ENCODE peak calls at places on chromosomes 11 and 22, in eight cellular contexts. H, Q, I, V, S, K, Y and F are unnamed samples.

GRCh38 chr22:30327864-30328345 is 1.2 kb upstream of the TBC1D10A start:
- DNase-seq in H (no peak), Q (no peak), I (peak; percentile 27), V (no peak), S (no peak), K (no peak), Y (no peak), F (no peak)

GRCh38 chr11:8813658-8814057 is 97.3 kb upstream of the AKIP1 start:
- DNase-seq in H (peak; percentile 81), Q (peak; percentile 89), I (peak; percentile 73), V (peak; percentile 80), S (peak; percentile 92), K (peak; percentile 29), Y (peak; percentile 86), F (peak; percentile 50)

GRCh38 chr11:30914143-30914762 is 328.1 kb upstream of the MPPED2 start:
- DNase-seq in H (peak; percentile 51), Q (peak; percentile 48), I (peak; percentile 15), V (peak; percentile 40), S (no peak), K (peak; percentile 16), Y (peak; percentile 21), F (peak; percentile 21)

GRCh38 chr22:22214819-22215329 is 29.7 kb upstream of the VPREB1 start:
- DNase-seq in H (no peak), Q (no peak), I (no peak), V (no peak), S (no peak), K (no peak), Y (no peak), F (no peak)

GRCh38 chr11:65708451-65708850 is 3.6 kb upstream of the KAT5 start:
- DNase-seq in H (no peak), Q (no peak), I (no peak), V (no peak), S (no peak), K (no peak), Y (peak; percentile 17), F (no peak)

GRCh38 chr11:130874955-130875531 is 41.2 kb downstream of the SNX19 start:
- DNase-seq in H (peak; percentile 46), Q (no peak), I (no peak), V (no peak), S (no peak), K (no peak), Y (no peak), F (no peak)

GRCh38 chr11:128776088-128776433 is 82.2 kb downstream of the FLI1 start:
- DNase-seq in H (no peak), Q (no peak), I (no peak), V (peak; percentile 38), S (no peak), K (no peak), Y (no peak), F (no peak)

GRCh38 chr11:6615882-6616585 is 3.2 kb downstream of the TPP1 start:
- DNase-seq in H (no peak), Q (peak; percentile 63), I (no peak), V (no peak), S (peak; percentile 48), K (no peak), Y (no peak), F (no peak)

GRCh38 chr22:49786976-49787843 is 40.5 kb downstream of the BRD1 start:
- DNase-seq in H (no peak), Q (no peak), I (no peak), V (no peak), S (no peak), K (no peak), Y (peak; percentile 70), F (no peak)

DNA sequence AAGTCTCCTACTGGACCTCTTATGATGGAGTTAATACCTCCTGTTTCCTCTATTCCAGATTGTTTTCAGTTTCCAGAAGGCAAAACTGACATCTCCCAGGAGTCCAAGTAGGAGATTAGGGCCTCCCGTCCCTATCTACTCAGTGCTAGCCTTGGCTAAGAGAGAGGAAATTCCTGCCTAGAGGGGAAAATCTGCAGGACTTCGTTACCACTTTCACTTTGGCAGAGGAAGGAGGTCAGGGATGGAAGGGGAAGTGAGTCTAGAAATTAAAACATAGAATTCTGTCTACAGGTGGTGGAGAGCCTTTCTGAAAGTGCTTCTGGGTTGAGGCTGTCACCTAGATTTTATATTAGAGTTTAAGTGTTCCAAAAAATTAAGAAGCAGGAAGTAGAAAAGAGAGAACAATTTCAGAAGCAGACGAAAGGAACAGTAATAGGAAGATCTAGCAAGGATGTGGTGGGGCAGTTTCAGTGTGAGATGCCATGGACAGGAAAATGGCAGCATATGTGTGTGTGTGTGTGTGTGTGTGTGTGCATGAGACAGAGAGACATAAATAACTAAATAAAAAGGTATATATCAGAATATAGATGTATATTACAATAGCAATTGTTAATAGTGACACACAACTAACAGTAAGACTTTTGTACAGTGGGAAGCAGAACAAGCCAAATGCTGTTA is 2.4 kb upstream of the TRIM68 start:
- DNase-seq in H (no peak), Q (peak; percentile 5), I (no peak), V (no peak), S (no peak), K (no peak), Y (no peak), F (no peak)
- H3K4me3 ChIP-seq in H (no peak overlapping the region), Q (peak overlapping the region; percentile 15), I (no peak overlapping the region), V (no peak overlapping the region), S (no peak overlapping the region), K (peak overlapping the region; percentile 4), Y (no peak overlapping the region), F (no peak overlapping the region)

GRCh38 chr11:78379039-78379670 is 38.5 kb downstream of the GAB2 start:
- DNase-seq in H (no peak), Q (peak; percentile 19), I (no peak), V (no peak), S (no peak), K (no peak), Y (peak; percentile 63), F (no peak)
- TF ChIP-seq POLR2A in H (no peak), Q (no peak), I (no peak), V (no peak), S (no peak), K (no peak), Y (no peak), F (no peak)

DNA sequence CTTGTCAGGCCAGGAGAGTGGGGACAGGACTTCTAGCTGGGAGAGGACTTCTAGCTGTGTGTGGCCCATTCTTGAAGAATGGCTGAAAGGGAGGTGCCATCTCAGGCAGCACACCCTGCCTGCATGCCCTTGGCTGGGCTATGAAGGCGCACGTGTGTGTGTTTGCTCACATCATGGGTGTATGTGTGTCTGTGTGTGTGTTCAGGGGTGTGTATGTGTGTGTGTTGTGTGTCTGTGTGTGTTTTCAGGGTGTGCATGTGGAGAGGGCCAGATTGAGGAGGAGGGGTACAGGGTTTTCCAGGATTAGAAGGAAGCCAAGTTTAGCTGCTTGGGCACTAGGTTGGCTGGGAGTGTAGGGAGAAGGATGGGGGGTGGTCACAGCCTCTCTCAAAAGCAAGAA is 16.6 kb downstream of the TP53I11 start:
- DNase-seq in H (no peak), Q (no peak), I (no peak), V (no peak), S (no peak), K (no peak), Y (no peak), F (no peak)
- TF ChIP-seq CTCF in H (no peak), Q (no peak), I (no peak), V (no peak), S (no peak), K (no peak), Y (no peak), F (no peak)

GRCh38 chr22:19169947-19170318 is 8.6 kb downstream of the SLC25A1 start:
- DNase-seq in H (no peak), Q (no peak), I (no peak), V (no peak), S (no peak), K (no peak), Y (no peak), F (no peak)
- H3K4me3 ChIP-seq in H (no peak overlapping the region), Q (no peak overlapping the region), I (no peak overlapping the region), V (no peak overlapping the region), S (peak overlapping the region; percentile 40), K (peak overlapping the region; percentile 45), Y (no peak overlapping the region), F (no peak overlapping the region)